ENCODE peak calls at places on chromosomes 6 and 20, in ten cellular contexts. V is hypothalamus; M is activated CD8-positive, alpha-beta memory T cell treated with anti-CD3 and anti-CD28 coated beads for 1 hour; A is lung; D is H54; S is NB4; Z is WERI-Rb-1; K is MV-4-11; W is CD8-positive, alpha-beta memory T cell; H is GM12865. B is an unnamed sample.

GRCh38 chr6:3614918-3615317 is 136.6 kb downstream of the PXDC1 start:
- DNase-seq in Z (no peak), S (no peak), H (no peak), M (no peak), A (no peak), K (no peak), V (no peak), D (no peak), W (no peak), B (no peak)

GRCh38 chr6:4640139-4640538 is 136.1 kb upstream of the CDYL start:
- DNase-seq in V (no peak), K (no peak), Z (no peak), W (no peak), S (no peak), H (no peak), D (no peak), A (no peak), M (no peak), B (no peak)

GRCh38 chr6:24431045-24431451 is 28.3 kb downstream of the MRS2 start:
- DNase-seq in A (no peak), W (peak; percentile 15), H (peak; percentile 56), K (peak; percentile 25), D (peak; percentile 37), M (no peak), V (no peak), S (peak; percentile 67), Z (peak; percentile 58), B (peak; percentile 62)

GRCh38 chr20:62845818-62846527 is 15.6 kb downstream of the TCFL5 start:
- DNase-seq in D (no peak), M (no peak), K (no peak), W (no peak), S (no peak), Z (no peak), V (no peak), H (no peak), A (no peak), B (no peak)

GRCh38 chr6:27608916-27609883 is 136.3 kb upstream of the ZNF184 start:
- DNase-seq in K (peak; percentile 55), M (no peak), D (no peak), Z (peak; percentile 53), W (no peak), V (no peak), S (peak; percentile 83), H (peak; percentile 76), A (peak; percentile 49), B (no peak)

GRCh38 chr6:158231551-158232444 is 63.6 kb downstream of the GTF2H5 start:
- DNase-seq in D (peak; percentile 65), V (peak; percentile 69), S (peak; percentile 79), A (peak; percentile 67), Z (peak; percentile 83), W (peak; percentile 74), M (peak; percentile 37), K (peak; percentile 33), H (peak; percentile 81), B (peak; percentile 45)

GRCh38 chr6:37557645-37558114 is 58.0 kb upstream of the CCDC167 start:
- DNase-seq in D (no peak), A (no peak), S (no peak), Z (peak; percentile 93), V (no peak), H (peak; percentile 39), M (no peak), W (no peak), K (no peak), B (no peak)

GRCh38 chr6:89348372-89348771 is 4.2 kb downstream of the UBE2J1 start:
- DNase-seq in A (no peak), H (no peak), K (no peak), W (no peak), S (no peak), M (no peak), Z (no peak), D (no peak), V (no peak), B (no peak)

GRCh38 chr20:40805592-40805991 is 116.6 kb upstream of the MAFB start:
- DNase-seq in W (no peak), D (no peak), K (no peak), Z (no peak), M (no peak), H (no peak), A (no peak), S (no peak), V (no peak), B (no peak)

GRCh38 chr6:83215131-83216047 is 22.2 kb downstream of the RWDD2A start:
- DNase-seq in V (peak; percentile 9), Z (peak; percentile 78), K (peak; percentile 67), W (peak; percentile 29), M (no peak), A (peak; percentile 57), D (no peak), H (peak; percentile 80), S (peak; percentile 81), B (peak; percentile 10)

GRCh38 chr6:143002686-143003085 is 57.7 kb upstream of the HIVEP2 start:
- DNase-seq in Z (no peak), D (no peak), M (no peak), K (no peak), H (no peak), V (no peak), W (no peak), A (no peak), S (no peak), B (no peak)

GRCh38 chr6:137811121-137811911 is 55.7 kb upstream of the TNFAIP3 start:
- DNase-seq in M (peak; percentile 58), V (no peak), Z (no peak), D (peak; percentile 33), A (peak; percentile 72), W (peak; percentile 75), H (peak; percentile 94), K (peak; percentile 77), S (peak; percentile 94), B (peak; percentile 12)

GRCh38 chr20:53917145-53918009 is 153.0 kb downstream of the BCAS1 start:
- DNase-seq in V (no peak), K (no peak), Z (no peak), A (no peak), D (no peak), M (no peak), W (no peak), S (peak; percentile 61), H (peak; percentile 90), B (no peak)

GRCh38 chr6:159169557-159170332 is 545 bp downstream of the FNDC1 start:
- DNase-seq in H (no peak), W (no peak), V (no peak), Z (peak; percentile 54), A (no peak), S (no peak), M (no peak), D (no peak), K (no peak), B (peak; percentile 11)

GRCh38 chr6:36386495-36387439 is 702 bp downstream of the ETV7 start:
- DNase-seq in K (peak; percentile 14), M (no peak), A (peak; percentile 38), S (peak; percentile 19), H (no peak), W (peak; percentile 7), D (no peak), Z (no peak), V (no peak), B (peak; percentile 37)

GRCh38 chr6:65199121-65199520 is 507.9 kb downstream of the EYS start:
- DNase-seq in K (no peak), V (no peak), S (no peak), M (no peak), W (no peak), A (no peak), D (no peak), Z (no peak), H (no peak), B (no peak)